ENCODE peak calls at places on chromosomes 3 and 15, in nine cellular contexts. J, U, D, Y, L, N, G, C and Q are unnamed samples.

GRCh38 chr15:35979608-35980007 is 433.6 kb upstream of the DPH6 start:
- DNase-seq in J (no peak), D (no peak), Y (no peak), N (no peak), G (no peak), L (no peak), U (no peak), C (peak), Q (no peak)

GRCh38 chr3:65728138-65728537 is 310.6 kb downstream of the MAGI1 start:
- DNase-seq in N (no peak), G (no peak), C (no peak), D (no peak), J (no peak), L (no peak), Y (no peak), U (no peak), Q (no peak)

GRCh38 chr3:4755566-4755965 is 223.7 kb upstream of the BHLHE40 start:
- DNase-seq in N (no peak), U (no peak), D (no peak), L (no peak), G (no peak), Y (no peak), C (no peak), J (no peak), Q (no peak)

GRCh38 chr3:184574552-184575430 is 13.2 kb downstream of the EPHB3 start:
- DNase-seq in N (no peak), L (no peak), C (no peak), U (no peak), D (no peak), J (no peak), Y (peak), G (no peak), Q (no peak)

GRCh38 chr3:187743195-187744141 is 1.8 kb downstream of the BCL6 start:
- DNase-seq in N (peak), G (peak), J (no peak), L (peak), Y (no peak), C (peak), D (no peak), U (no peak), Q (peak)

GRCh38 chr3:124770341-124771082 is 40.3 kb downstream of the UMPS start:
- DNase-seq in N (no peak), G (no peak), L (peak), C (no peak), Y (no peak), D (peak), U (no peak), J (no peak), Q (no peak)

GRCh38 chr3:31498824-31499223 is 33.9 kb upstream of the STT3B start:
- DNase-seq in Y (no peak), N (no peak), L (no peak), J (no peak), U (no peak), G (no peak), D (no peak), C (no peak), Q (no peak)

GRCh38 chr3:194784341-194784740 is 98.7 kb downstream of the FAM43A start:
- DNase-seq in D (no peak), N (no peak), Y (no peak), C (no peak), L (no peak), U (no peak), J (no peak), G (no peak), Q (peak)

GRCh38 chr3:153051427-153052095 is 110.5 kb upstream of the RAP2B start:
- DNase-seq in N (no peak), Y (no peak), C (peak), J (no peak), G (no peak), L (peak), D (no peak), U (no peak), Q (no peak)

GRCh38 chr15:79970921-79971434 is at the start of gene BCL2A1:
- DNase-seq in N (peak), C (peak), D (no peak), J (no peak), U (peak), G (peak), Y (no peak), L (peak), Q (no peak)

GRCh38 chr15:80507638-80508316 is 103.6 kb downstream of the ARNT2 start:
- DNase-seq in N (no peak), J (no peak), D (no peak), U (no peak), L (peak), C (peak), Y (no peak), G (no peak), Q (no peak)